ENCODE peak calls at places on chromosomes 13 and 19, in eight cellular contexts. A, T, U, P, O, N, K and V are unnamed samples. For H3K36me3, the result is how much of the 10 kb centered on the place peaks cover.

GRCh38 chr13:51923983-51924539 is 62.3 kb downstream of the CCDC70 start:
- DNase-seq in P (no peak), O (no peak), A (no peak), N (no peak), U (peak), K (peak), T (no peak), V (no peak)

GRCh38 chr19:58001895-58002369 is 688 bp downstream of the ZNF606 start:
- DNase-seq in U (no peak), O (no peak), N (no peak), P (no peak), A (no peak), T (no peak), K (no peak), V (no peak)

GRCh38 chr13:49527123-49527522 is 31.4 kb downstream of the PHF11 start:
- DNase-seq in A (no peak), O (no peak), U (no peak), P (no peak), K (no peak), T (no peak), N (no peak), V (no peak)

GRCh38 chr19:54952591-54953344 is 5.4 kb upstream of the NLRP7 start:
- DNase-seq in N (no peak), P (no peak), K (no peak), T (no peak), U (peak), A (no peak), O (peak), V (no peak)

GRCh38 chr13:31437975-31438374 is 238.2 kb downstream of the B3GLCT start:
- DNase-seq in N (no peak), U (no peak), A (no peak), O (no peak), K (no peak), P (no peak), T (no peak), V (no peak)

GRCh38 chr19:4297901-4298771 is 4.1 kb downstream of the TMIGD2 start:
- DNase-seq in T (no peak), A (no peak), K (no peak), U (peak), N (no peak), O (no peak), P (no peak), V (no peak)

GRCh38 chr13:91401916-91402315 is 3.5 kb downstream of the GPC5 start:
- DNase-seq in N (no peak), K (no peak), U (no peak), O (no peak), T (no peak), A (no peak), P (no peak), V (no peak)

GRCh38 chr13:48222358-48223015 is 10.5 kb upstream of the ITM2B start:
- DNase-seq in O (peak), A (peak), U (no peak), T (no peak), P (no peak), K (no peak), N (peak), V (no peak)

GRCh38 chr19:9883231-9883758 is 48.2 kb downstream of the PIN1 start:
- DNase-seq in K (no peak), P (no peak), O (no peak), T (no peak), A (no peak), N (no peak), U (peak), V (no peak)

GRCh38 chr19:19866599-19867248 is 1.0 kb downstream of the ZNF253 start:
- DNase-seq in U (peak), K (no peak), N (no peak), T (peak), A (no peak), O (peak), P (peak), V (peak)

GRCh38 chr19:41499899-41500298 is 56.9 kb downstream of the ERICH4 start:
- DNase-seq in K (no peak), O (no peak), N (no peak), A (no peak), U (no peak), T (no peak), P (no peak), V (no peak)

GRCh38 chr19:37954421-37954874 is 47.4 kb downstream of the SIPA1L3 start:
- DNase-seq in A (no peak), O (peak), P (no peak), K (no peak), T (no peak), U (peak), N (no peak), V (no peak)

GRCh38 chr13:93534181-93534700 is 307.6 kb downstream of the GPC6 start:
- DNase-seq in P (no peak), N (no peak), U (no peak), K (no peak), T (no peak), O (no peak), A (no peak), V (no peak)

GRCh38 chr19:48329167-48329891 is 4.0 kb downstream of the EMP3 start:
- DNase-seq in T (no peak), A (peak), N (no peak), P (peak), K (no peak), U (no peak), O (no peak), V (no peak)

GRCh38 chr13:76216729-76217128 is 580.6 kb downstream of the LMO7 start:
- DNase-seq in N (no peak), P (no peak), U (no peak), O (no peak), K (no peak), T (no peak), A (no peak), V (no peak)

GRCh38 chr13:91017031-91017668 is 330.3 kb upstream of the MIR17HG start:
- DNase-seq in N (no peak), K (no peak), U (peak), O (peak), T (peak), P (no peak), A (no peak), V (no peak)

GRCh38 chr13:69600811-69601210 is 506.8 kb upstream of the ATXN8OS start:
- DNase-seq in P (no peak), K (no peak), A (no peak), O (no peak), N (no peak), T (no peak), U (no peak), V (no peak)

GRCh38 chr19:14536926-14537692 is 7.7 kb downstream of the TECR start:
- DNase-seq in K (no peak), P (no peak), N (no peak), O (peak), U (peak), A (peak), T (peak), V (no peak)

GRCh38 chr13:38308736-38309135 is 40.9 kb upstream of the UFM1 start:
- DNase-seq in O (no peak), N (no peak), P (no peak), U (no peak), T (no peak), A (no peak), K (no peak), V (no peak)

GRCh38 chr19:2053601-2054389 is 2.8 kb upstream of the MKNK2 start:
- DNase-seq in A (peak), U (no peak), N (no peak), O (peak), P (no peak), T (peak), K (peak), V (peak)

GRCh38 chr13:27170521-27171243 is 929 bp downstream of the USP12 start:
- DNase-seq in N (no peak), U (peak), K (peak), O (peak), A (peak), T (peak), P (peak), V (peak)

GRCh38 chr19:7006305-7006704 is 14.9 kb downstream of the MBD3L2B start:
- DNase-seq in N (no peak), P (no peak), O (no peak), K (no peak), U (no peak), T (no peak), A (no peak), V (no peak)

GRCh38 chr19:2976609-2977000 is 759 bp upstream of the TLE6 start:
- DNase-seq in O (no peak), U (peak), T (no peak), A (peak), N (no peak), K (no peak), P (no peak), V (no peak)

GRCh38 chr19:55640043-55640576 is 692 bp upstream of the ZNF580 start:
- DNase-seq in N (no peak), T (peak), U (peak), K (no peak), P (peak), A (peak), O (peak), V (peak)

GRCh38 chr13:40624338-40624737 is 42.1 kb downstream of the FOXO1 start:
- DNase-seq in N (no peak), U (no peak), T (no peak), P (no peak), O (no peak), A (no peak), K (no peak), V (no peak)

DNA sequence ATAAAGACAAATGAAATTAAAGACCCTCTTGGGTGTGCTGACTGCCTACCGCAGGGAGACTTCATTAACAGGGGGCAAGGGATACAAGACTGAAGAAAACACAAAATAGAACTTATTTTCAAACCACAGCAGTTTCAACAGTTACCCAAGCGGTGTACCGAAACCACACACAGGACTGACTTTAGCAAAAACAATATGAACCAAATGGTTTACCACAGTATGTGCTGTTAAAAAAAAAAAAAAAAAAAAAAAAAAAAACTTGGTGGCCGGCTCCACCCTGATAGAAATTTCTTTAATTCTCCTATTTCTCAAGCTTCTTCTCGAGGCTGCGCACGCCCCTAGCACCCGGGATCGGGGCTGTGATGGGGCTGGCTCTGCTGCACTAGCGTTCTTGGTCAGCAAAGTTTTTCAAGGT is 42.6 kb downstream of the KLF2 start:
- DNase-seq in K (no peak), N (no peak), O (no peak), A (peak), U (no peak), T (no peak), P (peak), V (peak)
- H3K27ac ChIP-seq in K (peak), N (peak), O (peak), A (peak), U (no peak), T (no peak), P (no peak), V (peak)

GRCh38 chr13:113726961-113727411 is 32.0 kb upstream of the TMEM255B start:
- DNase-seq in O (peak), U (no peak), N (no peak), A (peak), P (no peak), K (no peak), T (peak), V (peak)
- TF ChIP-seq CTCF in O (no peak), U (no peak), N (no peak), A (no peak), P (no peak), K (no peak), T (no peak), V (no peak)

DNA sequence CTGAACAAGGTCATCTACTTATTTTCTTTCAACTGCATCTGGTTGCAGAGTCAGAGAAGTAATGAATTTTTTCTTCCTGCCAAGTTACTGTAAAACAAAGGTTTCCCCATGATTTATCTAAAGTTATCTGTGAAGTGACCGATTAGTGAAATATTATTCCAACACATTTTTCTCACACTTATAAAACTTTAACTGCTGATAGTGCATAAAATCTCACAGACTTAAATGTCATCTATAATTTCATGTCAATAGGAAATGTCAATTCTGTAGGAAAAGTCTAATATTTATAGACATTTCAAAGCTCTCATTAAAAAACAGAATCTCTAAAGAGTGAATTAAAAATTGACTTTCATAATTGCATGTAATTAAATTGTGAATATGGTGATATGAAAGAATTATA is 397.2 kb downstream of the SLITRK1 start:
- DNase-seq in U (no peak), T (no peak), P (no peak), O (no peak), K (no peak), A (no peak), N (no peak), V (no peak)
- H3K36me3 ChIP-seq in U (under half), T (under half), P (under half), O (under half), K (under half), A (under half), N (under half), V (under half)

GRCh38 chr19:33055718-33056117 is 9.0 kb downstream of the RHPN2 start:
- DNase-seq in K (no peak), A (no peak), U (peak), O (no peak), T (no peak), N (no peak), P (no peak), V (no peak)

GRCh38 chr19:33054623-33055022 is 10.1 kb downstream of the RHPN2 start:
- DNase-seq in U (no peak), K (peak), N (no peak), T (peak), P (no peak), O (no peak), A (no peak), V (no peak)

GRCh38 chr19:33050110-33050509 is 14.6 kb downstream of the RHPN2 start:
- DNase-seq in U (no peak), P (no peak), O (no peak), T (no peak), N (no peak), A (no peak), K (no peak), V (no peak)

GRCh38 chr19:33048806-33049676 is 15.6 kb downstream of the RHPN2 start:
- DNase-seq in A (no peak), U (no peak), P (no peak), N (no peak), T (no peak), O (no peak), K (no peak), V (no peak)

GRCh38 chr19:33052352-33052972 is 12.2 kb downstream of the RHPN2 start:
- DNase-seq in U (no peak), K (no peak), A (no peak), N (no peak), O (no peak), P (no peak), T (no peak), V (no peak)
- H3K27ac ChIP-seq in U (no peak), K (no peak), A (no peak), N (no peak), O (no peak), P (peak), T (peak), V (no peak)